ENCODE peak calls at places on chromosomes 16 and 17, in four cellular contexts. Y is mesendoderm, N is H1, L is IMR-90. R is an unnamed sample.

GRCh38 chr16:65751622-65752598 is 614.6 kb upstream of the CDH5 start:
- DNase-seq in Y (peak; percentile 3), N (no peak), L (no peak), R (no peak)

GRCh38 chr16:89727406-89728120 is 6.2 kb downstream of the ZNF276 start:
- DNase-seq in Y (peak; percentile 68), N (no peak), L (no peak), R (no peak)

GRCh38 chr16:69408451-69408850 is 16.0 kb upstream of the CYB5B start:
- DNase-seq in Y (no peak), N (no peak), L (no peak), R (no peak)

GRCh38 chr17:53428913-53429312 is 393.8 kb upstream of the KIF2B start:
- DNase-seq in Y (no peak), N (no peak), L (no peak), R (no peak)

GRCh38 chr16:19959736-19960135 is 75.1 kb upstream of the GPRC5B start:
- DNase-seq in Y (peak; percentile 26), N (no peak), L (no peak), R (no peak)

GRCh38 chr16:21560462-21560861 is 38.9 kb upstream of the METTL9 start:
- DNase-seq in Y (no peak), N (no peak), L (no peak), R (no peak)

GRCh38 chr16:78094166-78094565 is 5.3 kb upstream of the WWOX start:
- DNase-seq in Y (no peak), N (no peak), L (no peak), R (no peak)

GRCh38 chr16:71568541-71568940 is 8.4 kb downstream of the TAT start:
- DNase-seq in Y (no peak), N (no peak), L (no peak), R (no peak)

GRCh38 chr17:76039121-76039520 is 12.0 kb upstream of the EVPL start:
- DNase-seq in Y (no peak), N (no peak), L (peak; percentile 40), R (no peak)

GRCh38 chr17:81246343-81246670 is 7.2 kb downstream of the NDUFAF8 start:
- DNase-seq in Y (no peak), N (no peak), L (no peak), R (no peak)

GRCh38 chr17:17328251-17328650 is 25.1 kb downstream of the NT5M start:
- DNase-seq in Y (no peak), N (no peak), L (no peak), R (no peak)

GRCh38 chr16:76614255-76614654 is 337.1 kb downstream of the CNTNAP4 start:
- DNase-seq in Y (no peak), N (no peak), L (no peak), R (no peak)

GRCh38 chr16:56945847-56946527 is 14.0 kb downstream of the HERPUD1 start:
- DNase-seq in Y (no peak), N (no peak), L (no peak), R (no peak)

GRCh38 chr16:50202926-50203624 is 50.0 kb downstream of the TENT4B start:
- DNase-seq in Y (peak; percentile 81), N (no peak), L (peak; percentile 93), R (no peak)

GRCh38 chr17:39193346-39193745 is 4.1 kb downstream of the CACNB1 start:
- DNase-seq in Y (no peak), N (no peak), L (no peak), R (no peak)

GRCh38 chr16:16865374-16865773 is 486.4 kb downstream of the NPIPA7 start:
- DNase-seq in Y (no peak), N (no peak), L (no peak), R (no peak)

GRCh38 chr16:62036101-62036806 is at the start of gene CDH8:
- DNase-seq in Y (peak; percentile 75), N (no peak), L (no peak), R (peak; percentile 85)

GRCh38 chr17:41494524-41494923 is 4.8 kb upstream of the KRT36 start:
- DNase-seq in Y (peak; percentile 47), N (no peak), L (peak; percentile 39), R (no peak)

GRCh38 chr16:12123462-12123861 is 146.9 kb downstream of the SNX29 start:
- DNase-seq in Y (no peak), N (no peak), L (no peak), R (no peak)

GRCh38 chr17:1168537-1169234 is 11.1 kb downstream of the ABR start:
- DNase-seq in Y (no peak), N (no peak), L (no peak), R (no peak)

GRCh38 chr17:27076814-27077213 is 217.1 kb upstream of the WSB1 start:
- DNase-seq in Y (no peak), N (no peak), L (no peak), R (no peak)

GRCh38 chr17:56486732-56487131 is 106.8 kb upstream of the NOG start:
- DNase-seq in Y (no peak), N (no peak), L (no peak), R (no peak)

GRCh38 chr17:19940722-19941464 is 36.7 kb downstream of the AKAP10 start:
- DNase-seq in Y (peak; percentile 72), N (no peak), L (peak; percentile 48), R (no peak)

GRCh38 chr17:16304832-16305231 is 48.4 kb downstream of the CENPV start:
- DNase-seq in Y (peak; percentile 75), N (no peak), L (peak; percentile 56), R (peak; percentile 67)

GRCh38 chr17:12089809-12090384 is 69.2 kb downstream of the MAP2K4 start:
- DNase-seq in Y (no peak), N (no peak), L (peak; percentile 83), R (no peak)

GRCh38 chr17:35082073-35082657 is 18.7 kb upstream of the RFFL start:
- DNase-seq in Y (no peak), N (no peak), L (peak; percentile 84), R (no peak)

GRCh38 chr17:2854662-2855061 is 58.4 kb downstream of the RAP1GAP2 start:
- DNase-seq in Y (no peak), N (no peak), L (no peak), R (no peak)

GRCh38 chr16:79402356-79402755 is 198.2 kb downstream of the MAF start:
- DNase-seq in Y (peak; percentile 39), N (no peak), L (no peak), R (no peak)

GRCh38 chr16:23724438-23725131 is 11.6 kb upstream of the ERN2 start:
- DNase-seq in Y (no peak), N (no peak), L (peak; percentile 7), R (no peak)

GRCh38 chr16:71467810-71468209 is 5.8 kb upstream of the ZNF23 start:
- DNase-seq in Y (peak; percentile 60), N (no peak), L (peak; percentile 28), R (peak; percentile 69)

GRCh38 chr17:20190605-20191004 is 181.4 kb downstream of the SPECC1 start:
- DNase-seq in Y (no peak), N (no peak), L (no peak), R (no peak)

GRCh38 chr16:83145297-83145696 is 518.5 kb downstream of the CDH13 start:
- DNase-seq in Y (no peak), N (no peak), L (no peak), R (no peak)

GRCh38 chr17:44558349-44559287 is 1.3 kb downstream of the FZD2 start:
- DNase-seq in Y (peak; percentile 49), N (no peak), L (peak; percentile 60), R (peak; percentile 64)
- H3K56ac ChIP-seq in Y (peak overlapping the region; percentile 95), N (no peak overlapping the region), L (peak overlapping the region; percentile 94), R (no peak overlapping the region)

GRCh38 chr17:10290046-10290445 is 82.8 kb downstream of the MYH13 start:
- DNase-seq in Y (no peak), N (no peak), L (no peak), R (no peak)
- H3K56ac ChIP-seq in Y (no peak overlapping the region), N (no peak overlapping the region), L (no peak overlapping the region), R (no peak overlapping the region)

GRCh38 chr17:57910462-57910861 is 44.8 kb downstream of the CUEDC1 start:
- DNase-seq in Y (no peak), N (no peak), L (no peak), R (no peak)
- H3K56ac ChIP-seq in Y (no peak overlapping the region), N (no peak overlapping the region), L (no peak overlapping the region), R (no peak overlapping the region)

GRCh38 chr16:66905633-66906539 is 12.8 kb downstream of the CDH16 start:
- DNase-seq in Y (peak; percentile 55), N (no peak), L (no peak), R (peak; percentile 80)
- H3K56ac ChIP-seq in Y (no peak overlapping the region), N (no peak overlapping the region), L (no peak overlapping the region), R (no peak overlapping the region)

DNA sequence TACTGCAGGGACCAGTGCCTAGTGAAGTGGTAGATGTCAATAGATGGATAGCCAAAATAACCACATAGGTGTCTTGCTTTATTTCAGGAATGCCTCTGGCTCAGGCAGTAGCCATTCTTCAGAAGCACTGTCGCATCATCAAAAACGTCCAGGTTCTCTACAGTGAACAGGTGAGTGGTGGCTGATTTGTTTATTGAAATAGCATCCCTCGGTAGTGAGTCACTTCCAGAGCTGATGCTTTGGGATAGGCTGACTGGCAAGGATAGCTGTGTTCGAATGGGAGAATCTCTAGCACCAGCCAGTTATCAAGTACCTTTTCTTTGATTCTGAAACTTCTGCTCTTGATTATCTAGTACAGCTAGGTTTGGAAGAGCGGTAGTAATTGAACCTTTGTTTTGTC is 10.3 kb downstream of the PHAF1 start:
- DNase-seq in Y (no peak), N (no peak), L (peak; percentile 18), R (no peak)
- H3K56ac ChIP-seq in Y (no peak overlapping the region), N (no peak overlapping the region), L (no peak overlapping the region), R (no peak overlapping the region)

GRCh38 chr17:30906101-30906911 is at the start of gene TEFM:
- DNase-seq in Y (peak; percentile 96), N (peak; percentile 62), L (peak; percentile 92), R (peak; percentile 96)
- H3K56ac ChIP-seq in Y (peak within 1 kb of the TSS; percentile 87), N (peak within 1 kb of the TSS; percentile 47), L (peak within 1 kb of the TSS; percentile 60), R (no peak within 1 kb of the TSS)

GRCh38 chr17:79000396-79001189 is 9.0 kb downstream of the CANT1 start:
- DNase-seq in Y (no peak), N (no peak), L (no peak), R (no peak)

GRCh38 chr17:79002291-79002690 is 7.3 kb downstream of the CANT1 start:
- DNase-seq in Y (no peak), N (no peak), L (no peak), R (no peak)

GRCh38 chr17:78999947-79000395 is 9.6 kb downstream of the CANT1 start:
- DNase-seq in Y (no peak), N (no peak), L (no peak), R (no peak)

GRCh38 chr17:79002796-79003593 is 6.6 kb downstream of the CANT1 start:
- DNase-seq in Y (no peak), N (no peak), L (no peak), R (no peak)

DNA sequence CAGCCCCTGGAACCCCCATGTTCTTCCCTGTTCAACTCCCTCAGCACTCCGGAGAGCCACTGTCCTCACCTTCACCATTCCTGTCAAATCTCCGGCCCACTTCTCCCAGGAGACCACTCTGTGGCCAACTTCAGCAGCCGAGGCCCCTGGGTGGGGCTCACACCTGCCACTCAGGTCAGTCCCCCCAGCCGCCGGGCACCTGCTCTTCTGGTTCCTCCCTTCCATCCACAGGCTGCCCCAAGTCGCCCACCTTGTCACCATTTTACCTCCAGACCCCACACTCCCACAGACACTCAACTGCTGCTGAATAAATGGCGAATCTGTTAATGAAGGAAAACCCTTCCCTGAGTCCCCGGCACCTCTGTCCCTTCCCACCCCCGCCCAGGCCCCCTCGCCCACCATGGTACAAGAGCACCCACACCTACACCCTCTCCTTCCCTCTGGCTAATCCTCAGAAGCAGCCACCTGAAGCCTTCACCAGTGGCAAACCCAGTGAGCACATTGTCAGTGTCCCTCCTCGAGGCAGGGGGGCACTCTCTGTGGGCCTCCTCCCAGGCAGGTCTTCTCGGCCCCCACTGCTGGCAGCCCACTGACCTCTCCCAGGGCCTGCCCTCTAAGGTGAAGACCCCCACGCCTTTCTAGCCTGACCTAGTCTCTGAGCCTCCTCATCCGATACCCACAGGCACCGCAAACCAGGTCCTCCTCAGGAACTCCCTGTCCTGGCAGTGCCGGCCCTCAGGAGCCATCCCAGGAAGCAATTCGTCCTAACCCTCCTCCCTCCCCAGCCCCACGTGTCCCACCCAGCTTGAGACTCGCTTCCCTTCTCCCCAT is 8.2 kb downstream of the CANT1 start:
- DNase-seq in Y (no peak), N (no peak), L (no peak), R (no peak)
- H3K56ac ChIP-seq in Y (no peak overlapping the region), N (no peak overlapping the region), L (no peak overlapping the region), R (no peak overlapping the region)

R was measured in H9.